ENCODE peak calls at places on chromosome 17, in seven cellular contexts. One of them, this sample, is unnamed.

GRCh38 chr17:45857977-45858708 is 13.5 kb downstream of the SPPL2C start:
- DNase-seq in testis: peak
- DNase-seq in IMR-90: peak
- DNase-seq in stimulated activated CD8-positive, alpha-beta memory T cell treated with anti-CD3 and anti-CD28 coated beads, Interleukin-7, amount 100 ng/mL, for 1 hour: no peak
- DNase-seq in immature natural killer cell: no peak
- DNase-seq in amniotic stem cell: peak
- DNase-seq in activated effector memory CD4-positive, alpha-beta T cell treated with anti-CD3 and anti-CD28 coated beads, Interleukin-2, amount 50 U/mL, for 16 hours: no peak
- DNase-seq in this sample: peak

GRCh38 chr17:43406676-43407645 is 8.2 kb downstream of the ARL4D start:
- DNase-seq in immature natural killer cell: no peak
- DNase-seq in activated effector memory CD4-positive, alpha-beta T cell treated with anti-CD3 and anti-CD28 coated beads, Interleukin-2, amount 50 U/mL, for 16 hours: no peak
- DNase-seq in IMR-90: peak
- DNase-seq in amniotic stem cell: no peak
- DNase-seq in stimulated activated CD8-positive, alpha-beta memory T cell treated with anti-CD3 and anti-CD28 coated beads, Interleukin-7, amount 100 ng/mL, for 1 hour: no peak
- DNase-seq in testis: no peak
- DNase-seq in this sample: peak

GRCh38 chr17:58585554-58585953 is 71.1 kb upstream of the MTMR4 start:
- DNase-seq in stimulated activated CD8-positive, alpha-beta memory T cell treated with anti-CD3 and anti-CD28 coated beads, Interleukin-7, amount 100 ng/mL, for 1 hour: no peak
- DNase-seq in IMR-90: no peak
- DNase-seq in immature natural killer cell: no peak
- DNase-seq in testis: no peak
- DNase-seq in activated effector memory CD4-positive, alpha-beta T cell treated with anti-CD3 and anti-CD28 coated beads, Interleukin-2, amount 50 U/mL, for 16 hours: no peak
- DNase-seq in amniotic stem cell: no peak
- DNase-seq in this sample: no peak

GRCh38 chr17:48054238-48055185 is 6.4 kb downstream of the NFE2L1 start:
- DNase-seq in amniotic stem cell: no peak
- DNase-seq in immature natural killer cell: no peak
- DNase-seq in IMR-90: peak
- DNase-seq in testis: peak
- DNase-seq in stimulated activated CD8-positive, alpha-beta memory T cell treated with anti-CD3 and anti-CD28 coated beads, Interleukin-7, amount 100 ng/mL, for 1 hour: no peak
- DNase-seq in activated effector memory CD4-positive, alpha-beta T cell treated with anti-CD3 and anti-CD28 coated beads, Interleukin-2, amount 50 U/mL, for 16 hours: no peak
- DNase-seq in this sample: peak

GRCh38 chr17:66506641-66507040 is 204.2 kb downstream of the PRKCA start:
- DNase-seq in stimulated activated CD8-positive, alpha-beta memory T cell treated with anti-CD3 and anti-CD28 coated beads, Interleukin-7, amount 100 ng/mL, for 1 hour: no peak
- DNase-seq in testis: no peak
- DNase-seq in IMR-90: peak
- DNase-seq in immature natural killer cell: no peak
- DNase-seq in activated effector memory CD4-positive, alpha-beta T cell treated with anti-CD3 and anti-CD28 coated beads, Interleukin-2, amount 50 U/mL, for 16 hours: no peak
- DNase-seq in amniotic stem cell: no peak
- DNase-seq in this sample: no peak

GRCh38 chr17:77645441-77646430 is 312.8 kb upstream of the TNRC6C start:
- DNase-seq in activated effector memory CD4-positive, alpha-beta T cell treated with anti-CD3 and anti-CD28 coated beads, Interleukin-2, amount 50 U/mL, for 16 hours: peak
- DNase-seq in immature natural killer cell: peak
- DNase-seq in IMR-90: no peak
- DNase-seq in stimulated activated CD8-positive, alpha-beta memory T cell treated with anti-CD3 and anti-CD28 coated beads, Interleukin-7, amount 100 ng/mL, for 1 hour: no peak
- DNase-seq in testis: no peak
- DNase-seq in amniotic stem cell: no peak
- DNase-seq in this sample: no peak

GRCh38 chr17:30316736-30317135 is 17.1 kb downstream of the TMIGD1 start:
- DNase-seq in IMR-90: no peak
- DNase-seq in immature natural killer cell: no peak
- DNase-seq in stimulated activated CD8-positive, alpha-beta memory T cell treated with anti-CD3 and anti-CD28 coated beads, Interleukin-7, amount 100 ng/mL, for 1 hour: no peak
- DNase-seq in amniotic stem cell: no peak
- DNase-seq in testis: no peak
- DNase-seq in activated effector memory CD4-positive, alpha-beta T cell treated with anti-CD3 and anti-CD28 coated beads, Interleukin-2, amount 50 U/mL, for 16 hours: no peak
- DNase-seq in this sample: no peak

GRCh38 chr17:7001562-7001961 is 5.7 kb downstream of the ALOX12 start:
- DNase-seq in IMR-90: no peak
- DNase-seq in immature natural killer cell: no peak
- DNase-seq in stimulated activated CD8-positive, alpha-beta memory T cell treated with anti-CD3 and anti-CD28 coated beads, Interleukin-7, amount 100 ng/mL, for 1 hour: no peak
- DNase-seq in amniotic stem cell: no peak
- DNase-seq in testis: no peak
- DNase-seq in activated effector memory CD4-positive, alpha-beta T cell treated with anti-CD3 and anti-CD28 coated beads, Interleukin-2, amount 50 U/mL, for 16 hours: peak
- DNase-seq in this sample: no peak

GRCh38 chr17:15031971-15032370 is 233.2 kb downstream of the PMP22 start:
- DNase-seq in IMR-90: no peak
- DNase-seq in activated effector memory CD4-positive, alpha-beta T cell treated with anti-CD3 and anti-CD28 coated beads, Interleukin-2, amount 50 U/mL, for 16 hours: no peak
- DNase-seq in stimulated activated CD8-positive, alpha-beta memory T cell treated with anti-CD3 and anti-CD28 coated beads, Interleukin-7, amount 100 ng/mL, for 1 hour: no peak
- DNase-seq in amniotic stem cell: no peak
- DNase-seq in immature natural killer cell: no peak
- DNase-seq in testis: no peak
- DNase-seq in this sample: no peak

GRCh38 chr17:63995626-63996025 is 2.5 kb upstream of the PRR29 start:
- DNase-seq in stimulated activated CD8-positive, alpha-beta memory T cell treated with anti-CD3 and anti-CD28 coated beads, Interleukin-7, amount 100 ng/mL, for 1 hour: no peak
- DNase-seq in IMR-90: no peak
- DNase-seq in testis: no peak
- DNase-seq in immature natural killer cell: no peak
- DNase-seq in amniotic stem cell: no peak
- DNase-seq in activated effector memory CD4-positive, alpha-beta T cell treated with anti-CD3 and anti-CD28 coated beads, Interleukin-2, amount 50 U/mL, for 16 hours: peak
- DNase-seq in this sample: no peak

GRCh38 chr17:10019941-10020403 is 114.9 kb upstream of the RCVRN start:
- DNase-seq in amniotic stem cell: no peak
- DNase-seq in stimulated activated CD8-positive, alpha-beta memory T cell treated with anti-CD3 and anti-CD28 coated beads, Interleukin-7, amount 100 ng/mL, for 1 hour: no peak
- DNase-seq in activated effector memory CD4-positive, alpha-beta T cell treated with anti-CD3 and anti-CD28 coated beads, Interleukin-2, amount 50 U/mL, for 16 hours: no peak
- DNase-seq in immature natural killer cell: no peak
- DNase-seq in testis: no peak
- DNase-seq in IMR-90: no peak
- DNase-seq in this sample: no peak

GRCh38 chr17:9018731-9019130 is 2.6 kb upstream of the NTN1 start:
- DNase-seq in immature natural killer cell: no peak
- DNase-seq in amniotic stem cell: no peak
- DNase-seq in stimulated activated CD8-positive, alpha-beta memory T cell treated with anti-CD3 and anti-CD28 coated beads, Interleukin-7, amount 100 ng/mL, for 1 hour: no peak
- DNase-seq in testis: no peak
- DNase-seq in IMR-90: no peak
- DNase-seq in activated effector memory CD4-positive, alpha-beta T cell treated with anti-CD3 and anti-CD28 coated beads, Interleukin-2, amount 50 U/mL, for 16 hours: no peak
- DNase-seq in this sample: no peak

GRCh38 chr17:40176409-40177110 is 710 bp upstream of the RAPGEFL1 start:
- DNase-seq in IMR-90: no peak
- DNase-seq in stimulated activated CD8-positive, alpha-beta memory T cell treated with anti-CD3 and anti-CD28 coated beads, Interleukin-7, amount 100 ng/mL, for 1 hour: no peak
- DNase-seq in amniotic stem cell: no peak
- DNase-seq in testis: no peak
- DNase-seq in immature natural killer cell: no peak
- DNase-seq in activated effector memory CD4-positive, alpha-beta T cell treated with anti-CD3 and anti-CD28 coated beads, Interleukin-2, amount 50 U/mL, for 16 hours: no peak
- DNase-seq in this sample: peak

GRCh38 chr17:82103588-82104451 is 5.8 kb upstream of the FASN start:
- DNase-seq in stimulated activated CD8-positive, alpha-beta memory T cell treated with anti-CD3 and anti-CD28 coated beads, Interleukin-7, amount 100 ng/mL, for 1 hour: no peak
- DNase-seq in testis: peak
- DNase-seq in amniotic stem cell: no peak
- DNase-seq in activated effector memory CD4-positive, alpha-beta T cell treated with anti-CD3 and anti-CD28 coated beads, Interleukin-2, amount 50 U/mL, for 16 hours: no peak
- DNase-seq in immature natural killer cell: no peak
- DNase-seq in IMR-90: no peak
- DNase-seq in this sample: peak

GRCh38 chr17:55735784-55736405 is 13.2 kb upstream of the TMEM100 start:
- DNase-seq in stimulated activated CD8-positive, alpha-beta memory T cell treated with anti-CD3 and anti-CD28 coated beads, Interleukin-7, amount 100 ng/mL, for 1 hour: no peak
- DNase-seq in amniotic stem cell: peak
- DNase-seq in IMR-90: peak
- DNase-seq in testis: peak
- DNase-seq in activated effector memory CD4-positive, alpha-beta T cell treated with anti-CD3 and anti-CD28 coated beads, Interleukin-2, amount 50 U/mL, for 16 hours: peak
- DNase-seq in immature natural killer cell: peak
- DNase-seq in this sample: peak

GRCh38 chr17:1197781-1198490 is 18.2 kb upstream of the ABR start:
- DNase-seq in immature natural killer cell: peak
- DNase-seq in activated effector memory CD4-positive, alpha-beta T cell treated with anti-CD3 and anti-CD28 coated beads, Interleukin-2, amount 50 U/mL, for 16 hours: peak
- DNase-seq in testis: peak
- DNase-seq in amniotic stem cell: no peak
- DNase-seq in IMR-90: no peak
- DNase-seq in stimulated activated CD8-positive, alpha-beta memory T cell treated with anti-CD3 and anti-CD28 coated beads, Interleukin-7, amount 100 ng/mL, for 1 hour: peak
- DNase-seq in this sample: peak

GRCh38 chr17:18261146-18261515 is 669 bp downstream of the MIEF2 start:
- DNase-seq in stimulated activated CD8-positive, alpha-beta memory T cell treated with anti-CD3 and anti-CD28 coated beads, Interleukin-7, amount 100 ng/mL, for 1 hour: no peak
- DNase-seq in IMR-90: peak
- DNase-seq in immature natural killer cell: no peak
- DNase-seq in amniotic stem cell: peak
- DNase-seq in activated effector memory CD4-positive, alpha-beta T cell treated with anti-CD3 and anti-CD28 coated beads, Interleukin-2, amount 50 U/mL, for 16 hours: peak
- DNase-seq in testis: peak
- DNase-seq in this sample: peak

GRCh38 chr17:61757168-61757567 is 106.2 kb downstream of the BRIP1 start:
- DNase-seq in IMR-90: no peak
- DNase-seq in stimulated activated CD8-positive, alpha-beta memory T cell treated with anti-CD3 and anti-CD28 coated beads, Interleukin-7, amount 100 ng/mL, for 1 hour: no peak
- DNase-seq in amniotic stem cell: no peak
- DNase-seq in immature natural killer cell: no peak
- DNase-seq in testis: no peak
- DNase-seq in activated effector memory CD4-positive, alpha-beta T cell treated with anti-CD3 and anti-CD28 coated beads, Interleukin-2, amount 50 U/mL, for 16 hours: no peak
- DNase-seq in this sample: no peak

GRCh38 chr17:44444735-44445105 is 55.3 kb upstream of the ITGA2B start:
- DNase-seq in stimulated activated CD8-positive, alpha-beta memory T cell treated with anti-CD3 and anti-CD28 coated beads, Interleukin-7, amount 100 ng/mL, for 1 hour: no peak
- DNase-seq in testis: no peak
- DNase-seq in amniotic stem cell: no peak
- DNase-seq in activated effector memory CD4-positive, alpha-beta T cell treated with anti-CD3 and anti-CD28 coated beads, Interleukin-2, amount 50 U/mL, for 16 hours: no peak
- DNase-seq in immature natural killer cell: no peak
- DNase-seq in IMR-90: peak
- DNase-seq in this sample: no peak

GRCh38 chr17:2239882-2240430 is 63.6 kb downstream of the SMG6 start:
- DNase-seq in amniotic stem cell: peak
- DNase-seq in testis: peak
- DNase-seq in activated effector memory CD4-positive, alpha-beta T cell treated with anti-CD3 and anti-CD28 coated beads, Interleukin-2, amount 50 U/mL, for 16 hours: peak
- DNase-seq in stimulated activated CD8-positive, alpha-beta memory T cell treated with anti-CD3 and anti-CD28 coated beads, Interleukin-7, amount 100 ng/mL, for 1 hour: no peak
- DNase-seq in IMR-90: peak
- DNase-seq in immature natural killer cell: no peak
- DNase-seq in this sample: no peak

GRCh38 chr17:75271955-75272847 is 1.2 kb upstream of the MIF4GD start:
- DNase-seq in testis: peak
- DNase-seq in immature natural killer cell: no peak
- DNase-seq in stimulated activated CD8-positive, alpha-beta memory T cell treated with anti-CD3 and anti-CD28 coated beads, Interleukin-7, amount 100 ng/mL, for 1 hour: no peak
- DNase-seq in activated effector memory CD4-positive, alpha-beta T cell treated with anti-CD3 and anti-CD28 coated beads, Interleukin-2, amount 50 U/mL, for 16 hours: peak
- DNase-seq in amniotic stem cell: no peak
- DNase-seq in IMR-90: peak
- DNase-seq in this sample: no peak

GRCh38 chr17:63622571-63623390 is 564 bp downstream of the MAP3K3 start:
- DNase-seq in immature natural killer cell: peak
- DNase-seq in amniotic stem cell: no peak
- DNase-seq in IMR-90: peak
- DNase-seq in testis: peak
- DNase-seq in activated effector memory CD4-positive, alpha-beta T cell treated with anti-CD3 and anti-CD28 coated beads, Interleukin-2, amount 50 U/mL, for 16 hours: peak
- DNase-seq in stimulated activated CD8-positive, alpha-beta memory T cell treated with anti-CD3 and anti-CD28 coated beads, Interleukin-7, amount 100 ng/mL, for 1 hour: no peak
- DNase-seq in this sample: peak

GRCh38 chr17:37067555-37068111 is 118.9 kb downstream of the AATF start:
- DNase-seq in testis: no peak
- DNase-seq in amniotic stem cell: peak
- DNase-seq in immature natural killer cell: no peak
- DNase-seq in activated effector memory CD4-positive, alpha-beta T cell treated with anti-CD3 and anti-CD28 coated beads, Interleukin-2, amount 50 U/mL, for 16 hours: no peak
- DNase-seq in IMR-90: peak
- DNase-seq in stimulated activated CD8-positive, alpha-beta memory T cell treated with anti-CD3 and anti-CD28 coated beads, Interleukin-7, amount 100 ng/mL, for 1 hour: no peak
- DNase-seq in this sample: no peak

GRCh38 chr17:31078290-31078689 is 16.5 kb upstream of the NF1 start:
- DNase-seq in stimulated activated CD8-positive, alpha-beta memory T cell treated with anti-CD3 and anti-CD28 coated beads, Interleukin-7, amount 100 ng/mL, for 1 hour: no peak
- DNase-seq in testis: no peak
- DNase-seq in IMR-90: peak
- DNase-seq in immature natural killer cell: no peak
- DNase-seq in activated effector memory CD4-positive, alpha-beta T cell treated with anti-CD3 and anti-CD28 coated beads, Interleukin-2, amount 50 U/mL, for 16 hours: no peak
- DNase-seq in amniotic stem cell: no peak
- DNase-seq in this sample: no peak

GRCh38 chr17:921161-921560 is 58.4 kb downstream of the NXN start:
- DNase-seq in amniotic stem cell: no peak
- DNase-seq in stimulated activated CD8-positive, alpha-beta memory T cell treated with anti-CD3 and anti-CD28 coated beads, Interleukin-7, amount 100 ng/mL, for 1 hour: no peak
- DNase-seq in activated effector memory CD4-positive, alpha-beta T cell treated with anti-CD3 and anti-CD28 coated beads, Interleukin-2, amount 50 U/mL, for 16 hours: no peak
- DNase-seq in immature natural killer cell: no peak
- DNase-seq in IMR-90: peak
- DNase-seq in testis: no peak
- DNase-seq in this sample: no peak

GRCh38 chr17:19306160-19307111 is 56.1 kb downstream of the B9D1 start:
- DNase-seq in testis: peak
- DNase-seq in activated effector memory CD4-positive, alpha-beta T cell treated with anti-CD3 and anti-CD28 coated beads, Interleukin-2, amount 50 U/mL, for 16 hours: no peak
- DNase-seq in stimulated activated CD8-positive, alpha-beta memory T cell treated with anti-CD3 and anti-CD28 coated beads, Interleukin-7, amount 100 ng/mL, for 1 hour: no peak
- DNase-seq in amniotic stem cell: no peak
- DNase-seq in IMR-90: no peak
- DNase-seq in immature natural killer cell: peak
- DNase-seq in this sample: no peak

GRCh38 chr17:31013844-31014243 is 43.0 kb downstream of the RNF135 start:
- DNase-seq in stimulated activated CD8-positive, alpha-beta memory T cell treated with anti-CD3 and anti-CD28 coated beads, Interleukin-7, amount 100 ng/mL, for 1 hour: no peak
- DNase-seq in testis: no peak
- DNase-seq in IMR-90: no peak
- DNase-seq in amniotic stem cell: no peak
- DNase-seq in immature natural killer cell: no peak
- DNase-seq in activated effector memory CD4-positive, alpha-beta T cell treated with anti-CD3 and anti-CD28 coated beads, Interleukin-2, amount 50 U/mL, for 16 hours: no peak
- DNase-seq in this sample: no peak